ENCODE peak calls at places on chromosome 21, in ten cellular contexts. A is T-helper 1 cell; D is HTR-8/SVneo; J is activated CD4-positive, alpha-beta T cell treated with anti-CD3 and anti-CD28 coated beads for 48 hours; C is fibroblast of pulmonary artery; L is CD4-positive, CD25-positive, alpha-beta regulatory T cell; T is iPS-NIHi11; I is neuronal stem cell; M is ecto neural progenitor cell; P is IMR-90. R is an unnamed sample.

GRCh38 chr21:46667735-46668380 is 32.4 kb downstream of the PRMT2 start:
- DNase-seq in A (no peak), D (peak; percentile 67), J (peak; percentile 15), C (peak; percentile 39), L (no peak), T (peak; percentile 72), I (peak; percentile 35), M (peak; percentile 76), P (peak; percentile 17), R (no peak)

GRCh38 chr21:26544208-26544607 is 28.9 kb downstream of the CYYR1 start:
- DNase-seq in A (no peak), D (peak; percentile 10), J (no peak), C (no peak), L (no peak), T (no peak), I (no peak), M (no peak), P (no peak), R (no peak)

GRCh38 chr21:45317401-45318145 is 29.9 kb upstream of the POFUT2 start:
- DNase-seq in A (no peak), D (peak; percentile 48), J (no peak), C (peak; percentile 73), L (no peak), T (no peak), I (no peak), M (no peak), P (peak; percentile 94), R (peak; percentile 67)

GRCh38 chr21:32442566-32443318 is 30.2 kb downstream of the EVA1C start:
- DNase-seq in A (no peak), D (no peak), J (no peak), C (peak; percentile 85), L (no peak), T (no peak), I (no peak), M (no peak), P (no peak), R (no peak)

GRCh38 chr21:28798798-28799197 is 193.9 kb downstream of the LTN1 start:
- DNase-seq in A (no peak), D (no peak), J (no peak), C (peak; percentile 29), L (no peak), T (no peak), I (no peak), M (no peak), P (peak; percentile 66), R (no peak)

GRCh38 chr21:32412998-32413504 is 545 bp downstream of the EVA1C start:
- DNase-seq in A (no peak), D (no peak), J (no peak), C (peak; percentile 50), L (no peak), T (no peak), I (no peak), M (no peak), P (no peak), R (peak; percentile 12)

GRCh38 chr21:45825209-45825602 is 156.4 kb upstream of the COL6A1 start:
- DNase-seq in A (no peak), D (no peak), J (no peak), C (no peak), L (no peak), T (no peak), I (no peak), M (peak; percentile 37), P (no peak), R (no peak)

GRCh38 chr21:42389449-42389835 is 6.4 kb downstream of the TMPRSS3 start:
- DNase-seq in A (no peak), D (no peak), J (no peak), C (no peak), L (no peak), T (peak; percentile 77), I (peak; percentile 20), M (no peak), P (no peak), R (no peak)

GRCh38 chr21:34202553-34203332 is 129.4 kb downstream of the MRPS6 start:
- DNase-seq in A (no peak), D (peak; percentile 18), J (peak; percentile 13), C (peak; percentile 24), L (no peak), T (peak; percentile 57), I (peak; percentile 54), M (peak; percentile 76), P (no peak), R (no peak)

GRCh38 chr21:28758042-28758882 is 234.4 kb downstream of the LTN1 start:
- DNase-seq in A (no peak), D (no peak), J (no peak), C (no peak), L (no peak), T (no peak), I (no peak), M (no peak), P (no peak), R (no peak)

GRCh38 chr21:42189860-42190491 is 29.0 kb upstream of the ABCG1 start:
- DNase-seq in A (no peak), D (no peak), J (peak; percentile 56), C (no peak), L (no peak), T (no peak), I (no peak), M (no peak), P (no peak), R (no peak)

GRCh38 chr21:36478207-36478701 is 1.7 kb downstream of the CLDN14 start:
- DNase-seq in A (no peak), D (peak; percentile 69), J (peak; percentile 68), C (peak; percentile 80), L (no peak), T (no peak), I (no peak), M (no peak), P (peak; percentile 88), R (peak; percentile 44)